ENCODE peak calls at places on chromosomes 5 and 9, in five cellular contexts. N, M, L, V and E are unnamed samples.

GRCh38 chr9:132802121-132802795 is 75.8 kb downstream of the AK8 start:
- DNase-seq in N (no peak), M (no peak), L (no peak), V (no peak), E (peak; percentile 39)

GRCh38 chr9:72978724-72979123 is 25.9 kb upstream of the ALDH1A1 start:
- DNase-seq in N (no peak), M (no peak), L (no peak), V (no peak), E (no peak)

GRCh38 chr5:31193591-31194457 is at the start of gene CDH6:
- DNase-seq in N (peak; percentile 30), M (no peak), L (no peak), V (no peak), E (no peak)

GRCh38 chr9:128702949-128703615 is 779 bp downstream of the PKN3 start:
- DNase-seq in N (peak; percentile 60), M (no peak), L (no peak), V (no peak), E (no peak)

GRCh38 chr9:4798281-4798680 is 5.5 kb downstream of the RCL1 start:
- DNase-seq in N (no peak), M (no peak), L (no peak), V (no peak), E (no peak)

GRCh38 chr5:68419637-68420452 is 204.3 kb downstream of the PIK3R1 start:
- DNase-seq in N (no peak), M (no peak), L (no peak), V (no peak), E (no peak)

GRCh38 chr5:146647656-146648199 is 131.7 kb upstream of the GPR151 start:
- DNase-seq in N (no peak), M (no peak), L (no peak), V (no peak), E (no peak)

GRCh38 chr9:127854169-127854833 is at the start of gene ENG:
- DNase-seq in N (no peak), M (no peak), L (no peak), V (peak; percentile 54), E (no peak)

GRCh38 chr5:109324941-109325340 is 84.8 kb downstream of the PJA2 start:
- DNase-seq in N (no peak), M (no peak), L (no peak), V (no peak), E (no peak)

GRCh38 chr5:67510204-67510603 is 313.6 kb upstream of the CD180 start:
- DNase-seq in N (no peak), M (no peak), L (no peak), V (no peak), E (no peak)

GRCh38 chr5:139808481-139809330 is 13.1 kb downstream of the PSD2 start:
- DNase-seq in N (no peak), M (no peak), L (no peak), V (no peak), E (peak; percentile 32)

GRCh38 chr9:87800456-87800855 is 74.5 kb downstream of the CTSL start:
- DNase-seq in N (no peak), M (no peak), L (no peak), V (no peak), E (no peak)

GRCh38 chr5:181167814-181168488 is 20.6 kb downstream of the OR2V2 start:
- DNase-seq in N (no peak), M (no peak), L (no peak), V (no peak), E (no peak)

GRCh38 chr5:52870448-52870847 is 82.7 kb downstream of the ITGA1 start:
- DNase-seq in N (no peak), M (no peak), L (no peak), V (no peak), E (no peak)

GRCh38 chr9:105119166-105119565 is 125.3 kb upstream of the SLC44A1 start:
- DNase-seq in N (no peak), M (no peak), L (no peak), V (no peak), E (no peak)

GRCh38 chr9:110994771-110995241 is 43.5 kb downstream of the LPAR1 start:
- DNase-seq in N (no peak), M (no peak), L (no peak), V (no peak), E (no peak)

GRCh38 chr9:38047301-38048251 is 21.5 kb downstream of the SHB start:
- DNase-seq in N (peak; percentile 94), M (no peak), L (no peak), V (peak; percentile 75), E (peak; percentile 54)

GRCh38 chr5:147509041-147509709 is 693 bp downstream of the DPYSL3 start:
- DNase-seq in N (no peak), M (no peak), L (no peak), V (no peak), E (no peak)

GRCh38 chr9:20551236-20551635 is 71.1 kb downstream of the MLLT3 start:
- DNase-seq in N (no peak), M (no peak), L (no peak), V (no peak), E (no peak)

GRCh38 chr9:37486616-37487544 is 1.1 kb downstream of the POLR1E start:
- DNase-seq in N (no peak), M (no peak), L (no peak), V (no peak), E (no peak)

GRCh38 chr5:140883373-140883772 is 1.4 kb downstream of the PCDHA13 start:
- DNase-seq in N (no peak), M (no peak), L (no peak), V (no peak), E (no peak)

GRCh38 chr5:68757813-68758212 is 336.0 kb upstream of the SLC30A5 start:
- DNase-seq in N (no peak), M (no peak), L (no peak), V (no peak), E (no peak)

GRCh38 chr9:76646249-76646648 is 118.0 kb upstream of the PCA3 start:
- DNase-seq in N (no peak), M (no peak), L (no peak), V (no peak), E (no peak)

GRCh38 chr9:72363226-72363625 is 1.8 kb downstream of the ZFAND5 start:
- DNase-seq in N (no peak), M (no peak), L (no peak), V (no peak), E (no peak)

GRCh38 chr9:72772641-72773040 is 180.2 kb downstream of the ALDH1A1 start:
- DNase-seq in N (no peak), M (no peak), L (no peak), V (no peak), E (no peak)

GRCh38 chr5:72064801-72065570 is 42.3 kb upstream of the MAP1B start:
- DNase-seq in N (no peak), M (no peak), L (no peak), V (no peak), E (no peak)

GRCh38 chr9:124403246-124403645 is 12.0 kb downstream of the PSMB7 start:
- DNase-seq in N (no peak), M (no peak), L (no peak), V (no peak), E (no peak)

GRCh38 chr9:3768698-3769458 is 243.1 kb upstream of the RFX3 start:
- DNase-seq in N (no peak), M (no peak), L (no peak), V (no peak), E (no peak)

GRCh38 chr5:60077292-60077691 is 183.8 kb upstream of the PDE4D start:
- DNase-seq in N (no peak), M (no peak), L (no peak), V (no peak), E (no peak)

GRCh38 chr5:179162351-179163235 is 102.4 kb downstream of the ZNF354C start:
- DNase-seq in N (no peak), M (no peak), L (no peak), V (no peak), E (no peak)

GRCh38 chr9:134585746-134586706 is 55.6 kb upstream of the COL5A1 start:
- DNase-seq in N (peak; percentile 92), M (no peak), L (peak; percentile 25), V (no peak), E (no peak)

GRCh38 chr5:41083306-41083705 is 12.2 kb upstream of the MROH2B start:
- DNase-seq in N (no peak), M (no peak), L (no peak), V (no peak), E (no peak)

GRCh38 chr9:4842734-4843133 is 50.0 kb downstream of the RCL1 start:
- DNase-seq in N (no peak), M (no peak), L (no peak), V (no peak), E (no peak)

GRCh38 chr5:142700566-142700965 is 14.7 kb upstream of the FGF1 start:
- DNase-seq in N (no peak), M (no peak), L (no peak), V (no peak), E (no peak)

GRCh38 chr5:128778474-128778873 is 186.8 kb upstream of the SLC27A6 start:
- DNase-seq in N (no peak), M (no peak), L (no peak), V (no peak), E (no peak)